ENCODE peak calls at places on chromosomes 12 and 14, in seven cellular contexts. L is kidney glomerular epithelial cell, Y is H54, N is iPS DF 19.7, I is KG1, H is neural crest cell, D is cardiac muscle cell. T is an unnamed sample.

GRCh38 chr12:25084816-25085215 is 110.1 kb downstream of the DNAI7 start:
- DNase-seq in L (no peak), Y (no peak), N (peak), I (no peak), H (no peak), D (no peak), T (no peak)

GRCh38 chr14:95480109-95480886 is 36.2 kb downstream of the SYNE3 start:
- DNase-seq in L (no peak), Y (peak), N (no peak), I (no peak), H (no peak), D (peak), T (no peak)

GRCh38 chr12:48105321-48105866 is 485 bp downstream of the SENP1 start:
- DNase-seq in L (no peak), Y (no peak), N (no peak), I (no peak), H (no peak), D (no peak), T (no peak)

GRCh38 chr14:69651653-69652052 is 40.3 kb downstream of the SUSD6 start:
- DNase-seq in L (no peak), Y (no peak), N (no peak), I (no peak), H (no peak), D (no peak), T (no peak)

GRCh38 chr12:68565391-68565903 is 45.3 kb upstream of the RAP1B start:
- DNase-seq in L (peak), Y (no peak), N (no peak), I (no peak), H (no peak), D (peak), T (peak)

GRCh38 chr12:104877107-104877705 is 80.9 kb downstream of the SLC41A2 start:
- DNase-seq in L (peak), Y (no peak), N (no peak), I (no peak), H (peak), D (peak), T (peak)

GRCh38 chr12:131619736-131620506 is 91.0 kb upstream of the SFSWAP start:
- DNase-seq in L (no peak), Y (no peak), N (no peak), I (no peak), H (no peak), D (no peak), T (no peak)

GRCh38 chr14:76298896-76299295 is 77.0 kb upstream of the ESRRB start:
- DNase-seq in L (no peak), Y (no peak), N (no peak), I (no peak), H (no peak), D (no peak), T (no peak)

GRCh38 chr12:27573972-27574371 is 50.0 kb downstream of the PPFIBP1 start:
- DNase-seq in L (peak), Y (peak), N (no peak), I (no peak), H (no peak), D (peak), T (peak)

GRCh38 chr14:37147310-37147875 is 25.0 kb downstream of the SLC25A21 start:
- DNase-seq in L (no peak), Y (no peak), N (no peak), I (no peak), H (no peak), D (peak), T (no peak)

GRCh38 chr14:104296388-104297312 is 158.3 kb downstream of the KIF26A start:
- DNase-seq in L (no peak), Y (no peak), N (no peak), I (no peak), H (no peak), D (peak), T (no peak)

GRCh38 chr12:50598321-50598862 is 93.6 kb downstream of the DIP2B start:
- DNase-seq in L (no peak), Y (no peak), N (no peak), I (no peak), H (no peak), D (peak), T (peak)

GRCh38 chr12:114853003-114853529 is 169.1 kb upstream of the TBX3 start:
- DNase-seq in L (no peak), Y (no peak), N (no peak), I (no peak), H (no peak), D (peak), T (no peak)

GRCh38 chr12:2248901-2249381 is 196.2 kb downstream of the CACNA1C start:
- DNase-seq in L (no peak), Y (no peak), N (no peak), I (no peak), H (no peak), D (no peak), T (peak)

GRCh38 chr14:36665887-36666415 is 4.3 kb downstream of the PAX9 start:
- DNase-seq in L (no peak), Y (no peak), N (no peak), I (no peak), H (no peak), D (no peak), T (no peak)

GRCh38 chr12:117189725-117190209 is 503 bp downstream of the FBXO21 start:
- DNase-seq in L (no peak), Y (peak), N (no peak), I (no peak), H (peak), D (peak), T (peak)

GRCh38 chr14:104293851-104294627 is 155.7 kb downstream of the KIF26A start:
- DNase-seq in L (no peak), Y (no peak), N (no peak), I (no peak), H (no peak), D (no peak), T (no peak)

GRCh38 chr12:75960086-75960910 is 71.3 kb downstream of the PHLDA1 start:
- DNase-seq in L (no peak), Y (no peak), N (peak), I (no peak), H (no peak), D (peak), T (peak)

GRCh38 chr14:103067231-103067954 is 10.0 kb upstream of the CDC42BPB start:
- DNase-seq in L (peak), Y (no peak), N (no peak), I (no peak), H (no peak), D (peak), T (peak)

GRCh38 chr14:103597623-103598372 is 31.2 kb upstream of the KLC1 start:
- DNase-seq in L (peak), Y (peak), N (no peak), I (no peak), H (no peak), D (peak), T (peak)

GRCh38 chr14:96270565-96271420 is 14.8 kb downstream of the BDKRB1 start:
- DNase-seq in L (no peak), Y (no peak), N (no peak), I (no peak), H (no peak), D (peak), T (no peak)